ENCODE peak calls at places on chromosomes 7 and 10, in seven cellular contexts. P is astrocyte of the spinal cord; M is ELR; O is RWPE1; A is stimulated activated CD4-positive, alpha-beta T cell treated with anti-CD3 and anti-CD28 coated beads, Interleukin-12 subunit alpha, Interleukin-12 subunit beta, amount 100 ng/mL, for 4 hours; H is skeletal muscle cell; X is Peyer's patch. K is an unnamed sample.
A peak's percentile ranks its signal among the peaks of the same experiment; 100 is the strongest.

GRCh38 chr10:94292448-94293118 is 70.2 kb downstream of the NOC3L start:
- DNase-seq in P (peak; percentile 74), M (peak; percentile 43), O (no peak), A (no peak), H (no peak), X (no peak), K (no peak)

GRCh38 chr7:151626422-151627115 is 106.9 kb upstream of the RHEB start:
- DNase-seq in P (peak; percentile 35), M (peak; percentile 47), O (no peak), A (peak; percentile 12), H (no peak), X (peak; percentile 20), K (peak; percentile 48)

GRCh38 chr7:140829720-140830119 is 95.0 kb downstream of the BRAF start:
- DNase-seq in P (no peak), M (no peak), O (no peak), A (no peak), H (no peak), X (no peak), K (no peak)

GRCh38 chr10:58919927-58920654 is 256.4 kb upstream of the PHYHIPL start:
- DNase-seq in P (peak; percentile 94), M (peak; percentile 97), O (peak; percentile 80), A (no peak), H (peak; percentile 80), X (no peak), K (peak; percentile 66)

GRCh38 chr7:122248472-122248871 is 56.1 kb downstream of the FEZF1 start:
- DNase-seq in P (no peak), M (no peak), O (peak; percentile 5), A (no peak), H (no peak), X (no peak), K (no peak)

GRCh38 chr7:113086431-113086888 is at the start of gene GPR85:
- DNase-seq in P (peak; percentile 72), M (peak; percentile 81), O (peak; percentile 38), A (peak; percentile 4), H (no peak), X (no peak), K (peak; percentile 52)

GRCh38 chr7:121103579-121103978 is 115.1 kb downstream of the CPED1 start:
- DNase-seq in P (no peak), M (no peak), O (no peak), A (no peak), H (no peak), X (no peak), K (no peak)

GRCh38 chr7:69962856-69963149 is 364.5 kb downstream of the AUTS2 start:
- DNase-seq in P (peak; percentile 4), M (no peak), O (no peak), A (no peak), H (no peak), X (no peak), K (no peak)

GRCh38 chr10:86840498-86840897 is 84.1 kb downstream of the BMPR1A start:
- DNase-seq in P (no peak), M (no peak), O (no peak), A (no peak), H (no peak), X (no peak), K (no peak)

GRCh38 chr7:12550956-12551355 is 19.6 kb upstream of the SCIN start:
- DNase-seq in P (peak; percentile 71), M (peak; percentile 69), O (no peak), A (no peak), H (peak; percentile 24), X (no peak), K (no peak)

GRCh38 chr10:79320785-79321493 is 26.3 kb upstream of the PPIF start:
- DNase-seq in P (peak; percentile 73), M (peak; percentile 99), O (peak; percentile 98), A (no peak), H (peak; percentile 84), X (no peak), K (peak; percentile 83)

GRCh38 chr7:64046041-64046389 is 781 bp downstream of the ZNF727 start:
- DNase-seq in P (no peak), M (no peak), O (no peak), A (no peak), H (no peak), X (no peak), K (no peak)

GRCh38 chr10:60023475-60023874 is 117.1 kb upstream of the CCDC6 start:
- DNase-seq in P (no peak), M (no peak), O (no peak), A (no peak), H (no peak), X (no peak), K (no peak)

GRCh38 chr10:9012312-9012711 is 957.8 kb downstream of the GATA3 start:
- DNase-seq in P (peak; percentile 74), M (no peak), O (peak; percentile 21), A (no peak), H (peak; percentile 69), X (no peak), K (no peak)

GRCh38 chr7:47361746-47362215 is 220.1 kb downstream of the TNS3 start:
- DNase-seq in P (peak; percentile 89), M (peak; percentile 91), O (peak; percentile 92), A (no peak), H (peak; percentile 66), X (no peak), K (peak; percentile 74)

GRCh38 chr7:117808910-117809705 is 64.1 kb downstream of the CTTNBP2 start:
- DNase-seq in P (peak; percentile 74), M (no peak), O (no peak), A (no peak), H (no peak), X (no peak), K (no peak)

GRCh38 chr10:6148908-6149307 is 53.8 kb upstream of the PFKFB3 start:
- DNase-seq in P (no peak), M (no peak), O (no peak), A (no peak), H (no peak), X (no peak), K (peak; percentile 54)

GRCh38 chr7:135774284-135774683 is 25.7 kb upstream of the FAM180A start:
- DNase-seq in P (peak; percentile 40), M (peak; percentile 30), O (peak; percentile 72), A (no peak), H (no peak), X (no peak), K (peak; percentile 52)

GRCh38 chr10:132461683-132462231 is 64.8 kb downstream of the PWWP2B start:
- DNase-seq in P (no peak), M (no peak), O (no peak), A (no peak), H (no peak), X (no peak), K (no peak)

GRCh38 chr7:36473454-36474282 is 84.0 kb downstream of the ANLN start:
- DNase-seq in P (no peak), M (peak; percentile 72), O (peak; percentile 51), A (peak; percentile 20), H (no peak), X (no peak), K (peak; percentile 17)